ENCODE peak calls at places on chromosomes 5 and 9, in nine cellular contexts. One of them, this sample, is unnamed.

GRCh38 chr5:147348046-147348445 is 113.2 kb downstream of the STK32A start:
- DNase-seq in mucosa of descending colon: no peak
- DNase-seq in endothelial cell of umbilical vein: no peak
- DNase-seq in heart left ventricle: no peak
- DNase-seq in transverse colon: no peak
- DNase-seq in fibroblast of lung: peak; percentile 11
- DNase-seq in cardiac muscle cell: no peak
- DNase-seq in prostate gland: no peak
- DNase-seq in IMR-90: peak; percentile 34
- DNase-seq in this sample: no peak

GRCh38 chr5:128121679-128122078 is 38.1 kb downstream of the SLC12A2 start:
- DNase-seq in mucosa of descending colon: peak; percentile 70
- DNase-seq in endothelial cell of umbilical vein: no peak
- DNase-seq in heart left ventricle: no peak
- DNase-seq in transverse colon: peak; percentile 63
- DNase-seq in fibroblast of lung: no peak
- DNase-seq in cardiac muscle cell: peak; percentile 55
- DNase-seq in prostate gland: peak; percentile 63
- DNase-seq in IMR-90: no peak
- DNase-seq in this sample: no peak

GRCh38 chr5:10538789-10539684 is 24.8 kb upstream of the ANKRD33B start:
- DNase-seq in mucosa of descending colon: no peak
- DNase-seq in endothelial cell of umbilical vein: peak; percentile 39
- DNase-seq in heart left ventricle: no peak
- DNase-seq in transverse colon: no peak
- DNase-seq in fibroblast of lung: no peak
- DNase-seq in cardiac muscle cell: no peak
- DNase-seq in prostate gland: peak; percentile 37
- DNase-seq in IMR-90: no peak
- DNase-seq in this sample: no peak

GRCh38 chr5:72244862-72245371 is 75.1 kb downstream of the MRPS27 start:
- DNase-seq in mucosa of descending colon: no peak
- DNase-seq in endothelial cell of umbilical vein: peak; percentile 78
- DNase-seq in heart left ventricle: no peak
- DNase-seq in transverse colon: no peak
- DNase-seq in fibroblast of lung: peak; percentile 66
- DNase-seq in cardiac muscle cell: peak; percentile 68
- DNase-seq in prostate gland: no peak
- DNase-seq in IMR-90: peak; percentile 61
- DNase-seq in this sample: no peak

GRCh38 chr5:180548563-180548962 is 42.7 kb downstream of the SCGB3A1 start:
- DNase-seq in mucosa of descending colon: no peak
- DNase-seq in endothelial cell of umbilical vein: no peak
- DNase-seq in heart left ventricle: no peak
- DNase-seq in transverse colon: no peak
- DNase-seq in fibroblast of lung: no peak
- DNase-seq in cardiac muscle cell: no peak
- DNase-seq in prostate gland: no peak
- DNase-seq in IMR-90: no peak
- DNase-seq in this sample: no peak

GRCh38 chr5:103834216-103834615 is 271.6 kb upstream of the NUDT12 start:
- DNase-seq in mucosa of descending colon: no peak
- DNase-seq in endothelial cell of umbilical vein: no peak
- DNase-seq in heart left ventricle: no peak
- DNase-seq in transverse colon: no peak
- DNase-seq in fibroblast of lung: no peak
- DNase-seq in cardiac muscle cell: no peak
- DNase-seq in prostate gland: no peak
- DNase-seq in IMR-90: no peak
- DNase-seq in this sample: no peak

GRCh38 chr9:98801969-98802371 is 5.5 kb upstream of the GALNT12 start:
- DNase-seq in mucosa of descending colon: no peak
- DNase-seq in endothelial cell of umbilical vein: no peak
- DNase-seq in heart left ventricle: no peak
- DNase-seq in transverse colon: no peak
- DNase-seq in fibroblast of lung: no peak
- DNase-seq in cardiac muscle cell: no peak
- DNase-seq in prostate gland: no peak
- DNase-seq in IMR-90: no peak
- DNase-seq in this sample: no peak

GRCh38 chr5:56951946-56952691 is at the start of gene MIER3:
- DNase-seq in mucosa of descending colon: peak; percentile 90
- DNase-seq in endothelial cell of umbilical vein: peak; percentile 71
- DNase-seq in heart left ventricle: peak; percentile 88
- DNase-seq in transverse colon: peak; percentile 87
- DNase-seq in fibroblast of lung: peak; percentile 69
- DNase-seq in cardiac muscle cell: peak; percentile 81
- DNase-seq in prostate gland: peak; percentile 69
- DNase-seq in IMR-90: peak; percentile 67
- DNase-seq in this sample: no peak

GRCh38 chr5:136006164-136006563 is 22.6 kb upstream of the TGFBI start:
- DNase-seq in mucosa of descending colon: no peak
- DNase-seq in endothelial cell of umbilical vein: no peak
- DNase-seq in heart left ventricle: no peak
- DNase-seq in transverse colon: no peak
- DNase-seq in fibroblast of lung: peak; percentile 69
- DNase-seq in cardiac muscle cell: no peak
- DNase-seq in prostate gland: no peak
- DNase-seq in IMR-90: peak; percentile 87
- DNase-seq in this sample: no peak

GRCh38 chr9:110152704-110153374 is 55.1 kb downstream of the C9orf152 start:
- DNase-seq in mucosa of descending colon: no peak
- DNase-seq in endothelial cell of umbilical vein: peak; percentile 84
- DNase-seq in heart left ventricle: no peak
- DNase-seq in transverse colon: no peak
- DNase-seq in fibroblast of lung: peak; percentile 74
- DNase-seq in cardiac muscle cell: peak; percentile 71
- DNase-seq in prostate gland: no peak
- DNase-seq in IMR-90: peak; percentile 72
- DNase-seq in this sample: no peak

GRCh38 chr9:127336708-127337352 is 60.1 kb upstream of the SLC2A8 start:
- DNase-seq in mucosa of descending colon: peak; percentile 43
- DNase-seq in endothelial cell of umbilical vein: peak; percentile 98
- DNase-seq in heart left ventricle: peak; percentile 72
- DNase-seq in transverse colon: peak; percentile 64
- DNase-seq in fibroblast of lung: peak; percentile 97
- DNase-seq in cardiac muscle cell: peak; percentile 95
- DNase-seq in prostate gland: peak; percentile 64
- DNase-seq in IMR-90: peak; percentile 96
- DNase-seq in this sample: peak; percentile 82

GRCh38 chr5:55994502-55994997 is at the start of gene IL6ST:
- DNase-seq in mucosa of descending colon: no peak
- DNase-seq in endothelial cell of umbilical vein: peak; percentile 83
- DNase-seq in heart left ventricle: no peak
- DNase-seq in transverse colon: peak; percentile 60
- DNase-seq in fibroblast of lung: peak; percentile 60
- DNase-seq in cardiac muscle cell: peak; percentile 93
- DNase-seq in prostate gland: peak; percentile 51
- DNase-seq in IMR-90: peak; percentile 93
- DNase-seq in this sample: no peak

GRCh38 chr5:33008751-33009418 is 297.8 kb downstream of the NPR3 start:
- DNase-seq in mucosa of descending colon: peak; percentile 39
- DNase-seq in endothelial cell of umbilical vein: no peak
- DNase-seq in heart left ventricle: no peak
- DNase-seq in transverse colon: peak; percentile 75
- DNase-seq in fibroblast of lung: no peak
- DNase-seq in cardiac muscle cell: no peak
- DNase-seq in prostate gland: peak; percentile 68
- DNase-seq in IMR-90: no peak
- DNase-seq in this sample: no peak

GRCh38 chr9:1002678-1003077 is 26.2 kb downstream of the DMRT3 start:
- DNase-seq in mucosa of descending colon: no peak
- DNase-seq in endothelial cell of umbilical vein: no peak
- DNase-seq in heart left ventricle: no peak
- DNase-seq in transverse colon: no peak
- DNase-seq in fibroblast of lung: no peak
- DNase-seq in cardiac muscle cell: no peak
- DNase-seq in prostate gland: no peak
- DNase-seq in IMR-90: no peak
- DNase-seq in this sample: no peak

GRCh38 chr9:33263936-33264472 is 504 bp downstream of the BAG1 start:
- DNase-seq in mucosa of descending colon: no peak
- DNase-seq in endothelial cell of umbilical vein: no peak
- DNase-seq in heart left ventricle: peak; percentile 78
- DNase-seq in transverse colon: peak; percentile 59
- DNase-seq in fibroblast of lung: peak; percentile 25
- DNase-seq in cardiac muscle cell: no peak
- DNase-seq in prostate gland: peak; percentile 37
- DNase-seq in IMR-90: no peak
- DNase-seq in this sample: no peak

GRCh38 chr9:110115341-110115820 is 92.6 kb downstream of the C9orf152 start:
- DNase-seq in mucosa of descending colon: no peak
- DNase-seq in endothelial cell of umbilical vein: peak; percentile 59
- DNase-seq in heart left ventricle: no peak
- DNase-seq in transverse colon: no peak
- DNase-seq in fibroblast of lung: peak; percentile 86
- DNase-seq in cardiac muscle cell: peak; percentile 61
- DNase-seq in prostate gland: no peak
- DNase-seq in IMR-90: peak; percentile 84
- DNase-seq in this sample: no peak

GRCh38 chr9:14346301-14346721 is 32.4 kb upstream of the NFIB start:
- DNase-seq in mucosa of descending colon: peak; percentile 29
- DNase-seq in endothelial cell of umbilical vein: no peak
- DNase-seq in heart left ventricle: no peak
- DNase-seq in transverse colon: no peak
- DNase-seq in fibroblast of lung: no peak
- DNase-seq in cardiac muscle cell: peak; percentile 56
- DNase-seq in prostate gland: no peak
- DNase-seq in IMR-90: no peak
- DNase-seq in this sample: no peak

GRCh38 chr9:114072181-114073140 is 5.6 kb downstream of the AMBP start:
- DNase-seq in mucosa of descending colon: peak; percentile 60
- DNase-seq in endothelial cell of umbilical vein: no peak
- DNase-seq in heart left ventricle: peak; percentile 76
- DNase-seq in transverse colon: peak; percentile 45
- DNase-seq in fibroblast of lung: peak; percentile 35
- DNase-seq in cardiac muscle cell: peak; percentile 57
- DNase-seq in prostate gland: peak; percentile 84
- DNase-seq in IMR-90: peak; percentile 9
- DNase-seq in this sample: no peak

GRCh38 chr9:69809304-69809863 is 11.2 kb upstream of the CFAP95 start:
- DNase-seq in mucosa of descending colon: no peak
- DNase-seq in endothelial cell of umbilical vein: peak; percentile 36
- DNase-seq in heart left ventricle: no peak
- DNase-seq in transverse colon: no peak
- DNase-seq in fibroblast of lung: peak; percentile 33
- DNase-seq in cardiac muscle cell: peak; percentile 37
- DNase-seq in prostate gland: no peak
- DNase-seq in IMR-90: peak; percentile 21
- DNase-seq in this sample: no peak
- TF ChIP-seq CTCF in mucosa of descending colon: no peak
- TF ChIP-seq CTCF in endothelial cell of umbilical vein: peak; percentile 33
- TF ChIP-seq CTCF in heart left ventricle: peak; percentile 5
- TF ChIP-seq CTCF in transverse colon: no peak
- TF ChIP-seq CTCF in fibroblast of lung: peak; percentile 44
- TF ChIP-seq CTCF in cardiac muscle cell: peak; percentile 37
- TF ChIP-seq CTCF in prostate gland: no peak
- TF ChIP-seq CTCF in IMR-90: peak; percentile 50
- TF ChIP-seq CTCF in this sample: peak; percentile 14

GRCh38 chr9:93303806-93304573 is 120.1 kb downstream of the WNK2 start:
- DNase-seq in mucosa of descending colon: peak; percentile 30
- DNase-seq in endothelial cell of umbilical vein: no peak
- DNase-seq in heart left ventricle: peak; percentile 58
- DNase-seq in transverse colon: no peak
- DNase-seq in fibroblast of lung: no peak
- DNase-seq in cardiac muscle cell: no peak
- DNase-seq in prostate gland: no peak
- DNase-seq in IMR-90: no peak
- DNase-seq in this sample: no peak

GRCh38 chr9:93306579-93307091 is 122.7 kb downstream of the WNK2 start:
- DNase-seq in mucosa of descending colon: peak; percentile 16
- DNase-seq in endothelial cell of umbilical vein: no peak
- DNase-seq in heart left ventricle: no peak
- DNase-seq in transverse colon: no peak
- DNase-seq in fibroblast of lung: no peak
- DNase-seq in cardiac muscle cell: no peak
- DNase-seq in prostate gland: no peak
- DNase-seq in IMR-90: no peak
- DNase-seq in this sample: no peak

GRCh38 chr9:93306081-93306480 is 122.1 kb downstream of the WNK2 start:
- DNase-seq in mucosa of descending colon: no peak
- DNase-seq in endothelial cell of umbilical vein: no peak
- DNase-seq in heart left ventricle: no peak
- DNase-seq in transverse colon: no peak
- DNase-seq in fibroblast of lung: no peak
- DNase-seq in cardiac muscle cell: no peak
- DNase-seq in prostate gland: no peak
- DNase-seq in IMR-90: no peak
- DNase-seq in this sample: no peak

GRCh38 chr9:93304574-93305496 is 120.9 kb downstream of the WNK2 start:
- DNase-seq in mucosa of descending colon: peak; percentile 61
- DNase-seq in endothelial cell of umbilical vein: peak; percentile 32
- DNase-seq in heart left ventricle: peak; percentile 76
- DNase-seq in transverse colon: peak; percentile 47
- DNase-seq in fibroblast of lung: peak; percentile 50
- DNase-seq in cardiac muscle cell: peak; percentile 68
- DNase-seq in prostate gland: peak; percentile 77
- DNase-seq in IMR-90: peak; percentile 41
- DNase-seq in this sample: no peak

GRCh38 chr9:93305497-93306020 is 121.6 kb downstream of the WNK2 start:
- DNase-seq in mucosa of descending colon: peak; percentile 17
- DNase-seq in endothelial cell of umbilical vein: no peak
- DNase-seq in heart left ventricle: no peak
- DNase-seq in transverse colon: no peak
- DNase-seq in fibroblast of lung: no peak
- DNase-seq in cardiac muscle cell: no peak
- DNase-seq in prostate gland: peak; percentile 66
- DNase-seq in IMR-90: no peak
- DNase-seq in this sample: no peak
- H3K4me3 ChIP-seq in mucosa of descending colon: no peak overlapping the region
- H3K4me3 ChIP-seq in endothelial cell of umbilical vein: no peak overlapping the region
- H3K4me3 ChIP-seq in heart left ventricle: no peak overlapping the region
- H3K4me3 ChIP-seq in transverse colon: no peak overlapping the region
- H3K4me3 ChIP-seq in fibroblast of lung: no peak overlapping the region
- H3K4me3 ChIP-seq in cardiac muscle cell: no peak overlapping the region
- H3K4me3 ChIP-seq in prostate gland: no peak overlapping the region
- H3K4me3 ChIP-seq in IMR-90: no peak overlapping the region
- H3K4me3 ChIP-seq in this sample: no peak overlapping the region

GRCh38 chr5:109826426-109826825 is 136.7 kb downstream of the MAN2A1 start:
- DNase-seq in mucosa of descending colon: no peak
- DNase-seq in endothelial cell of umbilical vein: no peak
- DNase-seq in heart left ventricle: no peak
- DNase-seq in transverse colon: no peak
- DNase-seq in fibroblast of lung: no peak
- DNase-seq in cardiac muscle cell: no peak
- DNase-seq in prostate gland: no peak
- DNase-seq in IMR-90: peak; percentile 55
- DNase-seq in this sample: no peak
- H3K36me3 ChIP-seq in mucosa of descending colon: no peaks in the 10 kb centered on the region
- H3K36me3 ChIP-seq in endothelial cell of umbilical vein: no peaks in the 10 kb centered on the region
- H3K36me3 ChIP-seq in heart left ventricle: no peaks in the 10 kb centered on the region
- H3K36me3 ChIP-seq in transverse colon: no peaks in the 10 kb centered on the region
- H3K36me3 ChIP-seq in fibroblast of lung: no peaks in the 10 kb centered on the region
- H3K36me3 ChIP-seq in cardiac muscle cell: no peaks in the 10 kb centered on the region
- H3K36me3 ChIP-seq in prostate gland: no peaks in the 10 kb centered on the region
- H3K36me3 ChIP-seq in IMR-90: no peaks in the 10 kb centered on the region
- H3K36me3 ChIP-seq in this sample: no peaks in the 10 kb centered on the region

DNA sequence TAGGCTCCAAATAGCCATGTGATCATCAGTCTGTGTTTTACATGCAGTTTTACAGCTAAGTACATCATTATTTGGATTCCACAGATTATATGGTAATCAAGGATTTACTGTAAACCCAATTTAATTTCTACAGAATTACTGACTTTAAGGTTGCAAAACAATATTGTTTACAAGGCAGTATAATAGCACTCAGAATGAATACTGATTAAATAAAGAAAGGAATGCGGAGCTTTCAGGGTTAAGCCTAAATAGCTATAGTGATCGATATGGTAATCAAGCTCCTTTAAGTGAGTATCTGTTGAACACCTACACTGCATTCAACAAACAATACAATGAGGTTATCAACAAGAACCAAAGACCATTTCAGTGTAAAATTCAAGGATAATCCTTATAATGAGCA is 64.3 kb downstream of the DMAC1 start:
- DNase-seq in mucosa of descending colon: no peak
- DNase-seq in endothelial cell of umbilical vein: no peak
- DNase-seq in heart left ventricle: no peak
- DNase-seq in transverse colon: no peak
- DNase-seq in fibroblast of lung: no peak
- DNase-seq in cardiac muscle cell: no peak
- DNase-seq in prostate gland: no peak
- DNase-seq in IMR-90: no peak
- DNase-seq in this sample: no peak
- TF ChIP-seq CTCF in mucosa of descending colon: no peak
- TF ChIP-seq CTCF in endothelial cell of umbilical vein: no peak
- TF ChIP-seq CTCF in heart left ventricle: no peak
- TF ChIP-seq CTCF in transverse colon: no peak
- TF ChIP-seq CTCF in fibroblast of lung: no peak
- TF ChIP-seq CTCF in cardiac muscle cell: no peak
- TF ChIP-seq CTCF in prostate gland: no peak
- TF ChIP-seq CTCF in IMR-90: no peak
- TF ChIP-seq CTCF in this sample: no peak

This sample was measured in kidney epithelial cell.